ENCODE peak calls at places on chromosome 16, in seven cellular contexts. X, C, Z, G, M, P and L are unnamed samples.

GRCh38 chr16:89308391-89309333 is 91.2 kb downstream of the ZNF778 start:
- DNase-seq in C (no peak), G (peak), P (no peak), X (no peak), M (no peak), Z (no peak), L (no peak)

GRCh38 chr16:11005611-11005975 is 61.2 kb downstream of the CLEC16A start:
- DNase-seq in G (no peak), P (peak), X (no peak), M (no peak), C (no peak), Z (no peak), L (no peak)

GRCh38 chr16:15996432-15997109 is 47.2 kb downstream of the ABCC1 start:
- DNase-seq in P (peak), Z (peak), G (no peak), M (peak), C (no peak), X (peak), L (no peak)

GRCh38 chr16:17591655-17592405 is 121.1 kb upstream of the XYLT1 start:
- DNase-seq in C (no peak), G (peak), X (no peak), M (no peak), P (peak), Z (no peak), L (no peak)

GRCh38 chr16:27264151-27264550 is 4.4 kb downstream of the NSMCE1 start:
- DNase-seq in G (no peak), Z (peak), P (peak), M (no peak), C (no peak), X (no peak), L (no peak)

GRCh38 chr16:53159781-53160436 is 105.1 kb downstream of the CHD9 start:
- DNase-seq in X (no peak), M (peak), Z (no peak), P (peak), C (no peak), G (no peak), L (no peak)

GRCh38 chr16:57906385-57907316 is 64.3 kb downstream of the CNGB1 start:
- DNase-seq in M (peak), G (peak), C (no peak), X (no peak), P (no peak), Z (no peak), L (no peak)

GRCh38 chr16:73354426-73354825 is 306.5 kb upstream of the ZFHX3 start:
- DNase-seq in G (no peak), X (no peak), Z (no peak), M (no peak), C (no peak), P (no peak), L (no peak)

GRCh38 chr16:87210949-87211348 is 106.2 kb downstream of the C16orf95 start:
- DNase-seq in C (no peak), G (no peak), X (no peak), M (no peak), Z (no peak), P (no peak), L (no peak)

GRCh38 chr16:88350922-88351321 is 31.8 kb upstream of the ZNF469 start:
- DNase-seq in Z (no peak), P (no peak), C (no peak), M (no peak), G (no peak), X (peak), L (no peak)

GRCh38 chr16:88974641-88975215 is 2.3 kb downstream of the CBFA2T3 start:
- DNase-seq in Z (no peak), C (no peak), G (no peak), X (no peak), P (no peak), M (no peak), L (no peak)

GRCh38 chr16:67108489-67108888 is 1.3 kb upstream of the PHAF1 start:
- DNase-seq in X (no peak), G (no peak), M (no peak), C (no peak), P (no peak), Z (no peak), L (no peak)

GRCh38 chr16:4682616-4683254 is 10.6 kb upstream of the NUDT16L1 start:
- DNase-seq in Z (peak), G (peak), C (no peak), P (peak), M (no peak), X (peak), L (no peak)

GRCh38 chr16:396605-397004 is 394 bp upstream of the NME4 start:
- DNase-seq in X (peak), P (peak), M (no peak), Z (peak), C (no peak), G (peak), L (no peak)

GRCh38 chr16:22692034-22692433 is 121.9 kb upstream of the HS3ST2 start:
- DNase-seq in G (no peak), X (no peak), C (no peak), Z (no peak), M (no peak), P (no peak), L (no peak)

GRCh38 chr16:85094176-85094805 is 18.0 kb downstream of the CIBAR2 start:
- DNase-seq in Z (no peak), P (no peak), X (no peak), M (no peak), C (no peak), G (no peak), L (no peak)

GRCh38 chr16:1343428-1344242 is 8.0 kb downstream of the TSR3 start:
- DNase-seq in P (no peak), Z (no peak), M (no peak), C (no peak), X (no peak), G (no peak), L (no peak)

GRCh38 chr16:72818286-72818845 is 229.6 kb downstream of the ZFHX3 start:
- DNase-seq in G (no peak), X (no peak), Z (no peak), C (no peak), M (no peak), P (no peak), L (no peak)

GRCh38 chr16:53864819-53865491 is 161.0 kb downstream of the FTO start:
- DNase-seq in P (peak), G (no peak), C (no peak), M (no peak), X (no peak), Z (no peak), L (no peak)

GRCh38 chr16:5028950-5029475 is 4.7 kb downstream of the NAGPA start:
- DNase-seq in C (no peak), M (no peak), G (no peak), P (no peak), Z (no peak), X (no peak), L (no peak)

GRCh38 chr16:67648764-67649407 is 3.9 kb downstream of the CARMIL2 start:
- DNase-seq in C (no peak), Z (no peak), M (no peak), P (no peak), G (no peak), X (no peak), L (no peak)

GRCh38 chr16:86388976-86389375 is 121.4 kb upstream of the FOXF1 start:
- DNase-seq in Z (no peak), G (no peak), M (no peak), X (no peak), P (no peak), C (no peak), L (no peak)

GRCh38 chr16:23823475-23824407 is 12.0 kb upstream of the PRKCB start:
- DNase-seq in M (no peak), C (no peak), P (no peak), G (no peak), Z (no peak), X (no peak), L (peak)

GRCh38 chr16:62137991-62138390 is 101.8 kb upstream of the CDH8 start:
- DNase-seq in C (no peak), G (no peak), X (no peak), M (no peak), Z (no peak), P (no peak), L (no peak)

GRCh38 chr16:10831899-10832886 is 13.6 kb upstream of the TVP23A start:
- DNase-seq in Z (no peak), G (no peak), X (no peak), M (peak), P (no peak), C (no peak), L (no peak)

GRCh38 chr16:70582280-70582978 is 58.8 kb downstream of the SF3B3 start:
- DNase-seq in C (no peak), G (no peak), P (peak), M (no peak), X (no peak), Z (peak), L (no peak)

GRCh38 chr16:4064950-4065352 is 51.3 kb downstream of the ADCY9 start:
- DNase-seq in X (peak), P (no peak), C (no peak), G (peak), Z (no peak), M (no peak), L (peak)

GRCh38 chr16:24013733-24014645 is 178.2 kb downstream of the PRKCB start:
- DNase-seq in C (no peak), M (no peak), G (peak), Z (no peak), X (no peak), P (no peak), L (peak)

GRCh38 chr16:66636199-66636598 is 31.7 kb downstream of the CMTM3 start:
- DNase-seq in P (no peak), Z (no peak), X (no peak), M (no peak), G (no peak), C (no peak), L (peak)

GRCh38 chr16:53323924-53324323 is 110.3 kb upstream of the RBL2 start:
- DNase-seq in G (no peak), Z (no peak), X (no peak), C (no peak), M (no peak), P (no peak), L (no peak)

GRCh38 chr16:3580271-3580670 is 3.1 kb upstream of the NLRC3 start:
- DNase-seq in C (no peak), G (no peak), Z (no peak), X (no peak), M (no peak), P (no peak), L (no peak)